ENCODE peak calls at places on chromosomes 13 and 19, in nine cellular contexts. S is CD4-positive, alpha-beta memory T cell; T is left ventricle myocardium inferior; D is aorta; B is adrenal gland; L is astrocyte; P is cardiac muscle cell; V is ovary; H is hepatocyte. F is an unnamed sample. For H3K36me3, the result is how much of the 10 kb centered on the place peaks cover.

GRCh38 chr19:33528404-33528803 is 6.8 kb upstream of the PEPD start:
- DNase-seq in S (no peak), T (no peak), D (no peak), B (no peak), L (no peak), P (no peak), V (no peak), H (no peak), F (no peak)

GRCh38 chr13:73687087-73687486 is 447.1 kb downstream of the KLF12 start:
- DNase-seq in S (no peak), T (no peak), D (no peak), B (no peak), L (no peak), P (no peak), V (no peak), H (no peak), F (no peak)

GRCh38 chr19:38486731-38487336 is 53.3 kb downstream of the RYR1 start:
- DNase-seq in S (no peak), T (no peak), D (no peak), B (no peak), L (no peak), P (no peak), V (no peak), H (no peak), F (no peak)

GRCh38 chr13:49610176-49610575 is 18.1 kb upstream of the ARL11 start:
- DNase-seq in S (no peak), T (no peak), D (no peak), B (no peak), L (no peak), P (peak), V (no peak), H (peak), F (no peak)

GRCh38 chr13:78593652-78594494 is 9.5 kb downstream of the POU4F1 start:
- DNase-seq in S (no peak), T (no peak), D (no peak), B (no peak), L (no peak), P (no peak), V (no peak), H (no peak), F (no peak)

GRCh38 chr13:101706651-101707050 is 254.2 kb downstream of the ITGBL1 start:
- DNase-seq in S (peak), T (no peak), D (no peak), B (peak), L (peak), P (no peak), V (no peak), H (peak), F (no peak)

GRCh38 chr13:21688056-21688455 is 17.2 kb downstream of the FGF9 start:
- DNase-seq in S (no peak), T (no peak), D (no peak), B (no peak), L (no peak), P (no peak), V (no peak), H (no peak), F (no peak)

GRCh38 chr13:47433461-47434005 is 536.7 kb upstream of the HTR2A start:
- DNase-seq in S (no peak), T (no peak), D (no peak), B (no peak), L (peak), P (no peak), V (no peak), H (no peak), F (no peak)

GRCh38 chr19:18251587-18252369 is 22.5 kb downstream of the IQCN start:
- DNase-seq in S (peak), T (peak), D (peak), B (peak), L (peak), P (peak), V (peak), H (peak), F (peak)

GRCh38 chr19:38718747-38719543 is 25.3 kb downstream of the CAPN12 start:
- DNase-seq in S (no peak), T (peak), D (peak), B (peak), L (peak), P (peak), V (peak), H (no peak), F (no peak)

GRCh38 chr13:51009597-51009996 is 100.0 kb downstream of the RNASEH2B start:
- DNase-seq in S (no peak), T (no peak), D (no peak), B (no peak), L (no peak), P (no peak), V (no peak), H (no peak), F (no peak)

GRCh38 chr19:3138268-3138667 is 2.4 kb downstream of the GNA15 start:
- DNase-seq in S (no peak), T (no peak), D (no peak), B (no peak), L (no peak), P (no peak), V (no peak), H (no peak), F (no peak)

GRCh38 chr19:3142938-3143337 is 7.1 kb downstream of the GNA15 start:
- DNase-seq in S (no peak), T (no peak), D (no peak), B (no peak), L (no peak), P (no peak), V (no peak), H (no peak), F (no peak)

GRCh38 chr19:3137139-3137538 is 1.3 kb downstream of the GNA15 start:
- DNase-seq in S (no peak), T (no peak), D (no peak), B (no peak), L (no peak), P (no peak), V (peak), H (no peak), F (no peak)

GRCh38 chr19:3142292-3142670 is 6.4 kb downstream of the GNA15 start:
- DNase-seq in S (no peak), T (no peak), D (no peak), B (peak), L (peak), P (no peak), V (peak), H (no peak), F (no peak)

GRCh38 chr19:3140667-3141038 is 4.8 kb downstream of the GNA15 start:
- DNase-seq in S (peak), T (no peak), D (no peak), B (no peak), L (no peak), P (no peak), V (no peak), H (no peak), F (no peak)
- H3K36me3 ChIP-seq in S (under half), T (under half), D (under half), B (under half), L (under half), P (under half), V (under half), H (under half), F (under half)

DNA sequence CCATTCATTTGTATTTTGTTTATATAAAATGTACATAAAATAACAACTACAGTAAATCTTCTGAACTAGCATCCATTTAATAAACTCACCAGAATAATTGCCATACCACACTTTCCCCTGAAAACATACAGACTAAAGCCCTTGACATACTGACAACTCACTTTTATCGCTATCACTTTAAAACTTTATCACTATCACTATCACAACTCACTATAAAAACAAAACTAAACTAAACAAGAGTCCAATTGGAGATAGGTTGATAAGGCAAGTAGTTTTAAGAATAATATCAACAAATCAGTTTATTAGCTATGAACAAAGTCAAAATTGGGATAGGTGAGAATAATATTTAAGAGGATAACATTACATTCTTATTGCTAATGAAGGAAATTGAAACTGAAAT is 108.9 kb downstream of the SLITRK6 start:
- DNase-seq in S (no peak), T (no peak), D (no peak), B (no peak), L (no peak), P (no peak), V (no peak), H (no peak), F (no peak)
- H3K4me3 ChIP-seq in S (no peak), T (no peak), D (no peak), B (no peak), L (no peak), P (no peak), V (no peak), H (no peak), F (no peak)

GRCh38 chr19:49741210-49741844 is 21.8 kb downstream of the TSKS start:
- DNase-seq in S (no peak), T (no peak), D (no peak), B (no peak), L (no peak), P (no peak), V (no peak), H (no peak), F (no peak)
- H3K27ac ChIP-seq in S (no peak), T (no peak), D (no peak), B (no peak), L (no peak), P (no peak), V (no peak), H (no peak), F (no peak)

DNA sequence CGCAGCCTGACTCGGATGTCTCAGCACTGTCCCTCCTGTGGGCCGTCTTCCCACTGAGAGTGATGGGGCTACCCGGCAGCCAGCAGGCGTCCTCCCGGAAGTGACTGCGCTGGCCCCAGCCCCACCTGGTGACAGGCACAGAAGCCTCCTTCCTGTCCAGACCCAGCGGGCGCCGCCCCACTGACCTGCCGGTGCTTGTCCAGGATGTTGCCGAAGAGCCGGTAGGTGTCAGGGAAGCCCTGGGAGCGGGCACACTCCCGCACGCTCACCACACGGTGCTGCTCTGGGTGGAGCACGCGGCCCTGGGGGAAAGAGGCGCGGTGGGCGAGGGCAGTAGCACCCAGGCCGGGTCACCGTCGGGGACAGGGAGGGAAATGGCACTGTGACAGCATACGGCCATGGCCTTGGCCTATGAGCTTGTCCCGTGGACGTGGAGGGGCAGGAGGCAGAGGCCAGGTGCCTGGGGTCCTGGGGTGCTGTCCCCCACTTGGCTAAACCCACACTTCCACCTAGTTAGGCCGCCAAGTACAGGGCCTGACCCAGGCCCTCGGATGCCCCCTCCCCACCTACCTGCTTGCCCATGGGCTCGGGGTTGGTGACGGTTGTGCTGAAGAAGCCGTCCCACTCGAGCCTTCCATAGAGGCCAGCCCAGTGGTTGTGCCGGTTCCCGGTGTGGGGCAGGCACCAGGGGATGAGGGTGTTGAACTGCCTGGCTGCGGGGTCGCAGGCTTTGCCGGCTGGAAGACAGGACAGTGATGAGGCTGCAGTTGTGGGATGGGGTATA is 16.0 kb upstream of the EIF3G start:
- DNase-seq in S (no peak), T (no peak), D (peak), B (no peak), L (no peak), P (no peak), V (no peak), H (no peak), F (no peak)
- H3K36me3 ChIP-seq in S (half or more), T (half or more), D (under half), B (under half), L (under half), P (under half), V (under half), H (under half), F (under half)

DNA sequence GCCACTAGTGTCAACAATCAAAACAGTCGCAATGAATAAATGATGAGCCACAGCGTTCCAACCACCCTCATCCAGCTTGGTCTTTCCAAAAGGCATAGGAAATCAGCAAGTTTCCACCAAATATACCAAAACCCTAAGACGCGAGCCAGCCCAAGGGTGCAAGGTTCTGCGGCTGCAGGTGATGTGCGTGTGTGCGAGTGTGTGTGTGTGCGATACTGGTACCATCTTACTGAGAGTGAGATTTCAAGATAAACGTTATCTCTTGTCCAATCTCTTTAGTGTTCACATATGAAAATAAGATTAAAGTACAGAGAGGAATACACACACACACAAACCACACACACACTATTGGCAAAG is 895 bp upstream of the TRPC4 start:
- DNase-seq in S (no peak), T (no peak), D (no peak), B (no peak), L (peak), P (no peak), V (no peak), H (no peak), F (no peak)
- H3K4me3 ChIP-seq in S (no peak), T (peak), D (peak), B (no peak), L (peak), P (no peak), V (peak), H (peak), F (no peak)

GRCh38 chr13:53032849-53033248 is 4.2 kb downstream of the OLFM4 start:
- DNase-seq in S (no peak), T (no peak), D (no peak), B (no peak), L (no peak), P (no peak), V (no peak), H (no peak), F (peak)

GRCh38 chr13:53028637-53029121 is at the start of gene OLFM4:
- DNase-seq in S (no peak), T (no peak), D (no peak), B (no peak), L (no peak), P (no peak), V (no peak), H (peak), F (peak)

GRCh38 chr13:53023246-53023645 is 5.4 kb upstream of the OLFM4 start:
- DNase-seq in S (no peak), T (no peak), D (no peak), B (no peak), L (no peak), P (no peak), V (no peak), H (no peak), F (no peak)

GRCh38 chr13:53028063-53028462 is 550 bp upstream of the OLFM4 start:
- DNase-seq in S (no peak), T (no peak), D (no peak), B (no peak), L (no peak), P (no peak), V (no peak), H (no peak), F (peak)
- H3K27ac ChIP-seq in S (no peak), T (no peak), D (no peak), B (no peak), L (no peak), P (no peak), V (no peak), H (peak), F (peak)

GRCh38 chr13:113839536-113840204 is 24.2 kb downstream of the GAS6 start:
- DNase-seq in S (no peak), T (peak), D (no peak), B (no peak), L (no peak), P (no peak), V (no peak), H (no peak), F (peak)
- H3K36me3 ChIP-seq in S (under half), T (under half), D (under half), B (under half), L (under half), P (under half), V (under half), H (under half), F (under half)

F was measured in small intestine.